ENCODE peak calls at places on chromosomes 7 and 10, in seven cellular contexts. Y is mesothelial cell of epicardium, C is spleen, F is neural progenitor cell, R is HFF-Myc, B is stomach, P is fibroblast of the aortic adventitia. J is an unnamed sample.

GRCh38 chr7:159136442-159136841 is 8.2 kb downstream of the VIPR2 start:
- DNase-seq in F (no peak), B (peak), P (no peak), R (no peak), Y (no peak), C (peak), J (no peak)

GRCh38 chr7:11699666-11700065 is 132.3 kb downstream of the THSD7A start:
- DNase-seq in B (no peak), P (no peak), Y (no peak), C (no peak), F (no peak), R (no peak), J (no peak)

GRCh38 chr7:3092468-3092867 is 48.8 kb upstream of the CARD11 start:
- DNase-seq in R (no peak), P (no peak), Y (no peak), C (peak), F (no peak), B (no peak), J (no peak)

GRCh38 chr10:29657719-29658274 is 23.0 kb upstream of the SVIL start:
- DNase-seq in B (no peak), P (no peak), C (no peak), R (no peak), Y (no peak), F (no peak), J (no peak)

GRCh38 chr7:44789990-44790389 is 6.5 kb upstream of the PPIA start:
- DNase-seq in F (no peak), Y (no peak), C (no peak), R (no peak), B (no peak), P (no peak), J (no peak)

GRCh38 chr7:65251851-65252620 is 121.6 kb upstream of the ZNF92 start:
- DNase-seq in P (peak), B (peak), Y (peak), F (peak), R (peak), C (peak), J (no peak)

GRCh38 chr10:32459072-32459703 is 13.2 kb downstream of the CCDC7 start:
- DNase-seq in F (no peak), B (no peak), R (no peak), P (no peak), C (no peak), Y (no peak), J (no peak)

GRCh38 chr10:43216931-43217562 is 49.8 kb downstream of the RASGEF1A start:
- DNase-seq in Y (no peak), R (no peak), P (no peak), B (no peak), F (no peak), C (peak), J (no peak)

GRCh38 chr10:70656489-70656888 is 15.8 kb upstream of the ADAMTS14 start:
- DNase-seq in B (no peak), P (peak), Y (no peak), R (peak), F (no peak), C (no peak), J (peak)

GRCh38 chr7:147472556-147472955 is 1118.0 kb upstream of the C7orf33 start:
- DNase-seq in F (no peak), B (no peak), C (no peak), R (no peak), P (no peak), Y (no peak), J (no peak)

GRCh38 chr10:97889461-97890265 is 40.0 kb downstream of the GOLGA7B start:
- DNase-seq in R (no peak), F (no peak), P (no peak), Y (no peak), C (peak), B (no peak), J (peak)

GRCh38 chr10:62388328-62388727 is 14.2 kb downstream of the ZNF365 start:
- DNase-seq in F (no peak), Y (no peak), C (no peak), B (no peak), P (no peak), R (no peak), J (no peak)

GRCh38 chr10:79941585-79942210 is 7.2 kb downstream of the SFTPD start:
- DNase-seq in R (no peak), Y (no peak), C (no peak), F (no peak), B (no peak), P (no peak), J (no peak)

GRCh38 chr10:58457761-58458616 is 54.7 kb upstream of the BICC1 start:
- DNase-seq in P (peak), B (no peak), C (no peak), Y (no peak), R (peak), F (no peak), J (peak)

GRCh38 chr10:84537447-84537931 is 209.1 kb downstream of the CCSER2 start:
- DNase-seq in Y (no peak), B (peak), R (peak), F (peak), C (no peak), P (peak), J (peak)

GRCh38 chr10:86645111-86645445 is 9.3 kb upstream of the OPN4 start:
- DNase-seq in F (no peak), B (peak), C (no peak), Y (no peak), P (no peak), R (no peak), J (no peak)

GRCh38 chr10:86646933-86647332 is 7.4 kb upstream of the OPN4 start:
- DNase-seq in P (no peak), B (peak), Y (no peak), F (no peak), C (no peak), R (no peak), J (no peak)

GRCh38 chr10:86646532-86646931 is 7.8 kb upstream of the OPN4 start:
- DNase-seq in R (no peak), P (no peak), C (no peak), F (no peak), B (peak), Y (no peak), J (no peak)

GRCh38 chr10:86642499-86642898 is 11.8 kb upstream of the OPN4 start:
- DNase-seq in B (no peak), P (peak), Y (no peak), F (no peak), R (no peak), C (no peak), J (no peak)

GRCh38 chr10:86644412-86645110 is 9.8 kb upstream of the OPN4 start:
- DNase-seq in C (peak), R (no peak), B (no peak), Y (peak), P (peak), F (no peak), J (no peak)
- TF ChIP-seq CTCF in C (no peak), R (no peak), B (no peak), Y (no peak), P (no peak), F (peak), J (peak)

DNA sequence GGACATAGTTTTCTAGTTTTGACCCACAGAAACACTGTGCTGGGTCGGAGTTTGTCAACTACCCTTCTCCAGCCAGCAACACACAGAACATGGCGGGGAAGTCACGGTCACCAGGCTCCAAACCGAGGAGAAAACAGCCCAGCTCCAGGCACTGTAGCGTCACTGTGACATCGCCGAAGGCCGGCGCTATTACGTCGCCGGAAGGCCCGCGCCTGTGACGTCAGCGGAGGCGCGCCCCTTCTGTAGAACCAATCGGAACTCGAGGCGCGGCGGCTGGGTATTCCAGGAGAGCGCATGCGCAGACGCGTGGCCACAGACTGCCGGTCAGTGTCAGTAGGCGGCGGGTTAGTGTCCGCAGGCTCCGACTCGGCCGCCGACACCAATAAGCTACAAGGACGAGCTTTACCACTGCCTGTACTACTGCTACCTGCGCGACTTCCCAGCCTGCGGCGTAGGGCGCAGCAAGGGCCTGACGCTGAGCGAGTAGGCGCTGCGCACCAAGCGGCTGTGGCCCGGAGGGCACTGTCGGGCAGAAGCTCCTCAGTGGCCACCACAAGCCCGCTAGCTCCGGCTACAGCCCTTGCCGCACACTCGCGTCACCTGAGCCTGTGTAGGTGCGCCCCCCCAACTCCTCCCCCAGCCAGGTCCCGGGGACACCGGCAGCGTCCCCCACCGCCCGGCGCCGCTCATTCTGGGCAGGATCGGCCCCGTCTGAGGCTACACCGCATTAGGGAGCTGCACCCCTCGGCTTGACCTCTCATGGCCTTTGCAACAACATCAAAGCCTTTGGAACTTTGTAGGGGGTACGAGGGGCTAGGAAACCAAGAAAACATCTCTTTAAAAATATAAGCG is 35.1 kb upstream of the SRRM3 start:
- DNase-seq in F (peak), B (peak), C (peak), Y (peak), P (peak), R (peak), J (peak)
- TF ChIP-seq CTCF in F (peak), B (no peak), C (no peak), Y (no peak), P (peak), R (peak), J (peak)

DNA sequence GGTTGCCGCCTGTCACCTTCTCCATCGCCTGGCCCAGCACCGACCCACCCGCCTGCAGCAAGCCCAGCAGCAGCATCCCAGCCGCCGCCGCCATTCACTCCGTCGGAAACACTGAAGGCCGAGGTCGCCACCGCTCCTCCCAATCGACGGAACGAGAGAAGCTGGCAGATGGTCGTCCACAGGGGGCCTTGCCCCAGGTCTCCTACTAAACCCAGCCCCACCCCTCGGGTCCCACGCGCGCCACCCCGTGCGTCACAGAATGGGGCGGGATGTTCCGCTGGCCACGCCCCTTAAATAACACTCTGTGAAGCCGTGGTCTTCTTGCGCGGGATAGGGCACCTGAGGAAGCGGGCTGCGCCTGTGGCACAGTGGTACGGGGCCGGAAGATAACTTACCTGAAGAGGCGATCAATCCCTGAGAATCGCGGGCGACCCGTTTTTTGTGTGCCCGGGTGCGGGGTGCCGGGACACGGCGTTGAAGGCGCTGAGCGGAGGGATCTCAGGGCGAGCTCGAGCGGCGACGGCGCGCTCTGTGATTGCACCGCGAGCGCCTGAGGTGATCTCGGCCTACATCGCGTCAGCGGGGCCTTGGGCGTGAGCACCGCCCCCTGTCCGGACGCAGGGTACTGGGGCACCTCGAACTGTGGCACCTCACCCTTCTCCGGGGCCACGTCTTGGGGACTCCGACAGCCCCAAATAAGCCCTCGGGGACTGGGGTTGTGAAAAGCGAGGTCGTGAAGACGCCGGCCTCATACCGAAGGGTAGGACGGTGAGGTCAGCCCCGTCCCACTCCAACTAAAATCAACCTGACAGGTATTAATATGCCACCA is at the start of gene CYP51A1:
- DNase-seq in R (peak), B (peak), Y (peak), P (peak), F (peak), C (peak), J (peak)
- TF ChIP-seq CTCF in R (no peak), B (peak), Y (no peak), P (peak), F (peak), C (peak), J (no peak)

GRCh38 chr7:24773646-24774045 is 16.4 kb upstream of the GSDME start:
- DNase-seq in C (no peak), P (no peak), Y (no peak), B (no peak), F (no peak), R (no peak), J (no peak)
- TF ChIP-seq CTCF in C (no peak), P (no peak), Y (no peak), B (no peak), F (no peak), R (no peak), J (no peak)

GRCh38 chr7:25820432-25821040 is 331.5 kb upstream of the NFE2L3 start:
- DNase-seq in R (no peak), P (peak), C (no peak), F (peak), B (no peak), Y (no peak), J (no peak)
- TF ChIP-seq CTCF in R (peak), P (peak), C (no peak), F (peak), B (peak), Y (peak), J (peak)

GRCh38 chr7:43458746-43459337 is 124.1 kb upstream of the STK17A start:
- DNase-seq in R (no peak), B (no peak), C (no peak), Y (no peak), F (no peak), P (no peak), J (no peak)

GRCh38 chr7:43458330-43458729 is 124.6 kb upstream of the STK17A start:
- DNase-seq in Y (no peak), C (no peak), F (no peak), P (no peak), R (no peak), B (no peak), J (no peak)

GRCh38 chr7:43454936-43455518 is 127.9 kb upstream of the STK17A start:
- DNase-seq in B (no peak), P (peak), C (no peak), R (peak), F (peak), Y (no peak), J (no peak)

GRCh38 chr7:43460733-43461348 is 122.1 kb upstream of the STK17A start:
- DNase-seq in B (no peak), Y (no peak), F (no peak), P (no peak), R (no peak), C (no peak), J (no peak)

DNA sequence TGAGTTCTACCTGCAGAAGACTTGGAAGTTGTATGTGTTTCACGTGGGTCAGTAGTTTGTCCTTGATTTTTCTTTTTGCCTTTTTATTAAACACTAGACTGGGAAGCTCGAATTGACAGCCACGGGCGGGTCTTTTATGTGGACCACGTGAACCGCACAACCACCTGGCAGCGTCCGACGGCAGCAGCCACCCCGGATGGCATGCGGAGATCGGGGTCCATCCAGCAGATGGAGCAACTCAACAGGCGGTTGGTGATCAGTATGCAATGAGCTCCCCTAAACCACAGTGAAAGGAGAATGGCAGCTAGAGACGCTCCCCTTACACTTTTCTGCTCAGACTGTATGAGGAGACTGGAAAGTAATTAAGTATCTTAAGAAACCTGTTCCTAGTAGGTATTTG is 126.7 kb upstream of the STK17A start:
- DNase-seq in C (no peak), Y (no peak), F (peak), R (no peak), P (no peak), B (no peak), J (no peak)
- TF ChIP-seq CTCF in C (no peak), Y (no peak), F (peak), R (no peak), P (no peak), B (no peak), J (no peak)

GRCh38 chr7:7595451-7595850 is 28.8 kb downstream of the MIOS start:
- DNase-seq in Y (no peak), C (no peak), P (peak), R (no peak), B (no peak), F (no peak), J (no peak)
- TF ChIP-seq CTCF in Y (peak), C (no peak), P (peak), R (no peak), B (peak), F (peak), J (peak)